ENCODE peak calls at places on chromosomes 11 and 22, in four cellular contexts. P, N, T and H are unnamed samples.

GRCh38 chr11:36730761-36731160 is 132.7 kb upstream of the RAG2 start:
- DNase-seq in P (no peak), N (no peak), T (no peak), H (no peak)

GRCh38 chr11:68383976-68384501 is 71.6 kb downstream of the LRP5 start:
- DNase-seq in P (peak; percentile 72), N (peak; percentile 24), T (no peak), H (peak; percentile 80)

GRCh38 chr11:74330065-74330858 is 18.8 kb upstream of the P4HA3 start:
- DNase-seq in P (no peak), N (no peak), T (peak; percentile 61), H (no peak)

GRCh38 chr11:38824573-38824972 is 2226.5 kb upstream of the RAG2 start:
- DNase-seq in P (peak; percentile 22), N (peak; percentile 15), T (peak; percentile 18), H (peak; percentile 3)

GRCh38 chr22:37282385-37282677 is at the start of gene CYTH4:
- DNase-seq in P (no peak), N (no peak), T (peak; percentile 37), H (no peak)

GRCh38 chr11:101915811-101916291 is 471 bp downstream of the ANGPTL5 start:
- DNase-seq in P (peak; percentile 29), N (peak; percentile 68), T (peak; percentile 33), H (peak; percentile 45)

GRCh38 chr11:94178331-94178730 is 49.7 kb downstream of the PANX1 start:
- DNase-seq in P (no peak), N (no peak), T (no peak), H (no peak)

GRCh38 chr11:128508785-128509518 is 78.4 kb downstream of the ETS1 start:
- DNase-seq in P (no peak), N (no peak), T (peak; percentile 34), H (no peak)

GRCh38 chr22:37021041-37021440 is 1.5 kb downstream of the MPST start:
- DNase-seq in P (no peak), N (no peak), T (no peak), H (no peak)

GRCh38 chr11:13290221-13290980 is 12.8 kb downstream of the BMAL1 start:
- DNase-seq in P (no peak), N (no peak), T (peak; percentile 36), H (no peak)

GRCh38 chr11:26193714-26194373 is 138.1 kb upstream of the ANO3 start:
- DNase-seq in P (no peak), N (no peak), T (no peak), H (peak; percentile 47)

GRCh38 chr22:38080847-38081635 is 2.9 kb downstream of the SLC16A8 start:
- DNase-seq in P (peak; percentile 74), N (no peak), T (no peak), H (no peak)

GRCh38 chr11:100759856-100760255 is 72.8 kb downstream of the ARHGAP42 start:
- DNase-seq in P (no peak), N (no peak), T (no peak), H (no peak)

GRCh38 chr22:38417252-38418060 is 37.5 kb downstream of the KCNJ4 start:
- DNase-seq in P (no peak), N (no peak), T (no peak), H (peak; percentile 9)

GRCh38 chr22:44363980-44364749 is 51.4 kb upstream of the SHISAL1 start:
- DNase-seq in P (no peak), N (no peak), T (no peak), H (no peak)

GRCh38 chr11:75031771-75032549 is 43.2 kb downstream of the NEU3 start:
- DNase-seq in P (peak; percentile 81), N (peak; percentile 42), T (peak; percentile 51), H (peak; percentile 90)

GRCh38 chr22:19802881-19803735 is 42.5 kb downstream of the TBX1 start:
- DNase-seq in P (no peak), N (no peak), T (no peak), H (peak; percentile 14)

GRCh38 chr11:66653123-66653522 is 14.6 kb downstream of the RBM4 start:
- DNase-seq in P (no peak), N (no peak), T (peak; percentile 55), H (no peak)

GRCh38 chr11:71223671-71224660 is 28.4 kb downstream of the SHANK2 start:
- DNase-seq in P (no peak), N (no peak), T (no peak), H (peak; percentile 23)

GRCh38 chr11:128544625-128545024 is 42.7 kb downstream of the ETS1 start:
- DNase-seq in P (peak; percentile 55), N (no peak), T (no peak), H (no peak)

GRCh38 chr22:32473388-32473952 is 1.1 kb upstream of the FBXO7 start:
- DNase-seq in P (peak; percentile 64), N (peak; percentile 73), T (peak; percentile 44), H (no peak)

GRCh38 chr11:60764879-60765278 is 8.2 kb downstream of the MS4A15 start:
- DNase-seq in P (no peak), N (peak; percentile 91), T (no peak), H (no peak)

GRCh38 chr11:125166347-125166841 is 1.8 kb downstream of the PKNOX2 start:
- DNase-seq in P (peak; percentile 45), N (no peak), T (no peak), H (no peak)

GRCh38 chr11:103541186-103541795 is 432.1 kb downstream of the DYNC2H1 start:
- DNase-seq in P (no peak), N (no peak), T (peak; percentile 85), H (peak; percentile 58)

GRCh38 chr11:281486-282161 is 3.4 kb downstream of the NLRP6 start:
- DNase-seq in P (no peak), N (no peak), T (no peak), H (peak; percentile 31)

GRCh38 chr11:116829525-116830183 is at the start of gene APOC3:
- DNase-seq in P (no peak), N (no peak), T (no peak), H (peak; percentile 93)

GRCh38 chr22:28053871-28054621 is 135.0 kb upstream of the PITPNB start:
- DNase-seq in P (no peak), N (no peak), T (no peak), H (no peak)

GRCh38 chr11:103035656-103036434 is 56.1 kb downstream of the DCUN1D5 start:
- DNase-seq in P (peak; percentile 56), N (peak; percentile 76), T (peak; percentile 61), H (peak; percentile 52)

GRCh38 chr11:68053981-68054812 is 15.4 kb downstream of the TCIRG1 start:
- DNase-seq in P (no peak), N (no peak), T (no peak), H (no peak)

GRCh38 chr22:46681010-46681409 is 57.0 kb downstream of the CERK start:
- DNase-seq in P (no peak), N (no peak), T (no peak), H (no peak)
- TF ChIP-seq CTCF in P (no peak), N (peak; percentile 43), T (peak; percentile 26), H (peak; percentile 37)

GRCh38 chr22:36017661-36018091 is 10.9 kb downstream of the RBFOX2 start:
- DNase-seq in P (no peak), N (no peak), T (no peak), H (no peak)

GRCh38 chr22:36014539-36015072 is 14.0 kb downstream of the RBFOX2 start:
- DNase-seq in P (no peak), N (no peak), T (no peak), H (no peak)

GRCh38 chr22:36015806-36016519 is 12.7 kb downstream of the RBFOX2 start:
- DNase-seq in P (no peak), N (no peak), T (no peak), H (no peak)

GRCh38 chr22:36016656-36017055 is 12.0 kb downstream of the RBFOX2 start:
- DNase-seq in P (no peak), N (no peak), T (no peak), H (no peak)

GRCh38 chr22:36015155-36015805 is 13.3 kb downstream of the RBFOX2 start:
- DNase-seq in P (no peak), N (no peak), T (no peak), H (no peak)
- H3K4me1 ChIP-seq in P (peaks cover 55% of the 10 kb centered on the region), N (no peaks in the 10 kb centered on the region), T (peaks cover 9% of the 10 kb centered on the region), H (peaks cover 4% of the 10 kb centered on the region)

GRCh38 chr11:2269601-2270321 is 627 bp downstream of the ASCL2 start:
- DNase-seq in P (peak; percentile 87), N (no peak), T (peak; percentile 50), H (peak; percentile 87)
- TF ChIP-seq CTCF in P (peak; percentile 45), N (no peak), T (peak; percentile 42), H (peak; percentile 72)

GRCh38 chr22:26210390-26210789 is 41.1 kb downstream of the SEZ6L start:
- DNase-seq in P (no peak), N (no peak), T (no peak), H (no peak)

GRCh38 chr22:26215766-26216165 is 46.5 kb downstream of the SEZ6L start:
- DNase-seq in P (no peak), N (no peak), T (no peak), H (no peak)

GRCh38 chr22:26214466-26214865 is 45.2 kb downstream of the SEZ6L start:
- DNase-seq in P (no peak), N (no peak), T (no peak), H (no peak)

GRCh38 chr22:26213826-26214225 is 44.6 kb downstream of the SEZ6L start:
- DNase-seq in P (no peak), N (no peak), T (no peak), H (no peak)
- H3K4me1 ChIP-seq in P (peaks cover 6% of the 10 kb centered on the region), N (no peaks in the 10 kb centered on the region), T (no peaks in the 10 kb centered on the region), H (no peaks in the 10 kb centered on the region)

DNA sequence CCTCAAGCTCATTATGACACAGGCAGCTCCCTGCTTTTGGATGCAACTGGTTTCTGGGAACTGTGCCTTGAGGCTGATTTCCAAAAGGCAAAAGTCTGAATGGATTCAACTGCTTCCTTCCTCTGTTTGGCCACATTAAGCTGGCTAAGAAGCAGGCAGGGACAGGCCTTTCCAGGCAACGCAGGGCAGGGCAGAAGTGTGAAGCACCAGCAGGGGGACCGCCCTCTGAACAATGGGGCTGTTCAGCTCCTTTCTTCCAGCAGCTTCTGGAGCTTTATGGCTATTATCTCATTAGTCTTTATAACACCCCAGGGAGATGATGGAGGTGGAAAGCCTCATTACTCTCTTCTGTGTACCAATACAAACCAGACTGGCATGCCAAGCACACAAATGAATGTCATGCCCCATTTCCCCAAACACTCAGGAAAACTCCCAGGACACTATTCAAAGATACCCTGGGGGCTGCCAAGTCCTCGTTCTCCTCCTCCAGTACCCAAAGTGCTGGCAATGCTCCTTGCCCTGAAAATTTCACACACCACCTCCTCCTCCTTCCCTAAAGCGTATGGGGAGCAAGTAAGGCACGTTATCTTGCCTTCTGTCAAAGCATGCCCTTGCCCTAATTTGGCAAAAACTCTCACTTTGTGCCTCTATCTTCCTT is 21.3 kb downstream of the MORC2 start:
- DNase-seq in P (peak; percentile 90), N (no peak), T (peak; percentile 93), H (no peak)
- TF ChIP-seq CTCF in P (peak; percentile 47), N (no peak), T (peak; percentile 70), H (no peak)